ENCODE peak calls at places on chromosomes 12 and 14, in seven cellular contexts. One of them, this sample, is unnamed. For H3K79me2, the result is how much of the 10 kb centered on the place peaks cover.

GRCh38 chr14:85447883-85448282 is 82.1 kb upstream of the FLRT2 start:
- DNase-seq in PC-3: no peak
- DNase-seq in H9: no peak
- DNase-seq in neural progenitor cell: no peak
- DNase-seq in HepG2: no peak
- DNase-seq in fibroblast of lung: no peak
- DNase-seq in OCI-LY7: no peak
- DNase-seq in this sample: no peak

GRCh38 chr12:7101047-7101693 is 7.8 kb downstream of the C1RL start:
- DNase-seq in PC-3: no peak
- DNase-seq in H9: no peak
- DNase-seq in neural progenitor cell: no peak
- DNase-seq in HepG2: no peak
- DNase-seq in fibroblast of lung: no peak
- DNase-seq in OCI-LY7: no peak
- DNase-seq in this sample: no peak

GRCh38 chr12:6539276-6540134 is 5.2 kb downstream of the GAPDH start:
- DNase-seq in PC-3: peak
- DNase-seq in H9: peak
- DNase-seq in neural progenitor cell: peak
- DNase-seq in HepG2: no peak
- DNase-seq in fibroblast of lung: no peak
- DNase-seq in OCI-LY7: peak
- DNase-seq in this sample: no peak

GRCh38 chr12:89470741-89471504 is 53.7 kb downstream of the GALNT4 start:
- DNase-seq in PC-3: peak
- DNase-seq in H9: no peak
- DNase-seq in neural progenitor cell: peak
- DNase-seq in HepG2: peak
- DNase-seq in fibroblast of lung: peak
- DNase-seq in OCI-LY7: peak
- DNase-seq in this sample: peak

GRCh38 chr14:36508418-36509051 is 11.5 kb downstream of the NKX2-1 start:
- DNase-seq in PC-3: no peak
- DNase-seq in H9: peak
- DNase-seq in neural progenitor cell: peak
- DNase-seq in HepG2: no peak
- DNase-seq in fibroblast of lung: no peak
- DNase-seq in OCI-LY7: no peak
- DNase-seq in this sample: no peak

GRCh38 chr12:13209279-13210021 is 12.9 kb downstream of the EMP1 start:
- DNase-seq in PC-3: no peak
- DNase-seq in H9: no peak
- DNase-seq in neural progenitor cell: no peak
- DNase-seq in HepG2: no peak
- DNase-seq in fibroblast of lung: no peak
- DNase-seq in OCI-LY7: no peak
- DNase-seq in this sample: no peak

GRCh38 chr14:70780396-70781075 is 28.8 kb downstream of the MAP3K9 start:
- DNase-seq in PC-3: no peak
- DNase-seq in H9: no peak
- DNase-seq in neural progenitor cell: no peak
- DNase-seq in HepG2: no peak
- DNase-seq in fibroblast of lung: no peak
- DNase-seq in OCI-LY7: peak
- DNase-seq in this sample: no peak

GRCh38 chr14:68015356-68016242 is 196.0 kb downstream of the RAD51B start:
- DNase-seq in PC-3: peak
- DNase-seq in H9: no peak
- DNase-seq in neural progenitor cell: no peak
- DNase-seq in HepG2: no peak
- DNase-seq in fibroblast of lung: no peak
- DNase-seq in OCI-LY7: no peak
- DNase-seq in this sample: no peak

GRCh38 chr14:99595524-99595923 is 8.5 kb downstream of the CCDC85C start:
- DNase-seq in PC-3: no peak
- DNase-seq in H9: no peak
- DNase-seq in neural progenitor cell: no peak
- DNase-seq in HepG2: no peak
- DNase-seq in fibroblast of lung: no peak
- DNase-seq in OCI-LY7: no peak
- DNase-seq in this sample: no peak

GRCh38 chr14:24789277-24789832 is 155.4 kb upstream of the GZMB start:
- DNase-seq in PC-3: no peak
- DNase-seq in H9: no peak
- DNase-seq in neural progenitor cell: no peak
- DNase-seq in HepG2: no peak
- DNase-seq in fibroblast of lung: no peak
- DNase-seq in OCI-LY7: no peak
- DNase-seq in this sample: peak

GRCh38 chr12:62879691-62880090 is 55.3 kb downstream of the PPM1H start:
- DNase-seq in PC-3: peak
- DNase-seq in H9: no peak
- DNase-seq in neural progenitor cell: no peak
- DNase-seq in HepG2: no peak
- DNase-seq in fibroblast of lung: no peak
- DNase-seq in OCI-LY7: no peak
- DNase-seq in this sample: no peak

GRCh38 chr12:76883826-76884225 is 5.0 kb upstream of the CSRP2 start:
- DNase-seq in PC-3: no peak
- DNase-seq in H9: no peak
- DNase-seq in neural progenitor cell: no peak
- DNase-seq in HepG2: no peak
- DNase-seq in fibroblast of lung: peak
- DNase-seq in OCI-LY7: no peak
- DNase-seq in this sample: no peak

GRCh38 chr12:43306066-43306465 is 245.9 kb downstream of the ADAMTS20 start:
- DNase-seq in PC-3: peak
- DNase-seq in H9: no peak
- DNase-seq in neural progenitor cell: no peak
- DNase-seq in HepG2: no peak
- DNase-seq in fibroblast of lung: peak
- DNase-seq in OCI-LY7: no peak
- DNase-seq in this sample: peak

GRCh38 chr14:23085458-23085857 is 9.5 kb downstream of the ACIN1 start:
- DNase-seq in PC-3: no peak
- DNase-seq in H9: no peak
- DNase-seq in neural progenitor cell: no peak
- DNase-seq in HepG2: no peak
- DNase-seq in fibroblast of lung: no peak
- DNase-seq in OCI-LY7: no peak
- DNase-seq in this sample: no peak

GRCh38 chr12:108302471-108303311 is 36.4 kb downstream of the CMKLR1 start:
- DNase-seq in PC-3: peak
- DNase-seq in H9: peak
- DNase-seq in neural progenitor cell: peak
- DNase-seq in HepG2: peak
- DNase-seq in fibroblast of lung: peak
- DNase-seq in OCI-LY7: no peak
- DNase-seq in this sample: peak

GRCh38 chr12:105279460-105280056 is 43.6 kb upstream of the APPL2 start:
- DNase-seq in PC-3: no peak
- DNase-seq in H9: peak
- DNase-seq in neural progenitor cell: peak
- DNase-seq in HepG2: peak
- DNase-seq in fibroblast of lung: peak
- DNase-seq in OCI-LY7: peak
- DNase-seq in this sample: peak

GRCh38 chr14:104375551-104376201 is 203.9 kb upstream of the C14orf180 start:
- DNase-seq in PC-3: no peak
- DNase-seq in H9: no peak
- DNase-seq in neural progenitor cell: no peak
- DNase-seq in HepG2: no peak
- DNase-seq in fibroblast of lung: no peak
- DNase-seq in OCI-LY7: no peak
- DNase-seq in this sample: no peak

DNA sequence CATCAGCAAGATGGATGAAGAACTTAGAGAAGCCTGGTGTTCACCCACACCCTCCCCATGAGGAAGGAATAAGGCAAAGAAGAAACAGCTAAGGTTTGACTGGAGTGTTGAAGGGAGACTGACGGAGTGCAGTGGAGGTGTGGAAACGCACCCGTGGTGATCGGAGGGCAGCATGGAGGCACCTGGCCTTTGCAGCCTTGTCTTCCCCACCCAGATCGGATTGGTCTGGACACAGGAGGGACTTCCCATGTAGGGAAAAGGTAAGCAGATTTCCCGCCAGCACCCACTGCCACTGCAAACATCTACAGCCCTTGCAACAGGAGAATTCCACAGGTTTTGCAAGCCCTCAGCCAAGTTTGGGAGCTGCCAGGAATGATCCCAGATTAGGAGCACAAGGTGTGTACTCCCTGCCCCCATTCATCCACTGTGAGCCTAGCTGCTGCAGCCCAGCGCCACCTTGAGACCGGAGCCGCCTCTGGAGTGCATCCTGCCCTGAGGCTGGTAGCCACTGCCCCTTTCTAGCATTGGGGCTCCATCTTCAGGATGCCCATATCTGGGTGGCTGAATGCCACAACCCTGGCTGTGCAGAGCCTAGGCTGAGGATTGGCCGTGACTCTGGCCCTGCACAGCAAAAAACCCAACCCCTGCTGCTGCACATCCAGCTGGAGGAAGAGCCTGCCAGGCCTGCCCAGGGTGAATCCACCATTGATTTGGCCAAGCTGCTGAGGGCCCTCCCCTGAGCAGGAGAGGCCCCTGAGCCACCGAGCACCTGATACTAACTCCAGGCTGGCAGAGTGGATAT is 411.1 kb downstream of the TMEM121 start:
- DNase-seq in PC-3: no peak
- DNase-seq in H9: no peak
- DNase-seq in neural progenitor cell: no peak
- DNase-seq in HepG2: no peak
- DNase-seq in fibroblast of lung: no peak
- DNase-seq in OCI-LY7: no peak
- DNase-seq in this sample: no peak
- TF ChIP-seq CTCF in PC-3: no peak
- TF ChIP-seq CTCF in H9: no peak
- TF ChIP-seq CTCF in neural progenitor cell: no peak
- TF ChIP-seq CTCF in HepG2: peak
- TF ChIP-seq CTCF in fibroblast of lung: no peak
- TF ChIP-seq CTCF in OCI-LY7: no peak
- TF ChIP-seq CTCF in this sample: no peak

GRCh38 chr14:61719344-61720301 is 24.3 kb downstream of the HIF1A start:
- DNase-seq in PC-3: no peak
- DNase-seq in H9: no peak
- DNase-seq in neural progenitor cell: no peak
- DNase-seq in HepG2: no peak
- DNase-seq in fibroblast of lung: no peak
- DNase-seq in OCI-LY7: peak
- DNase-seq in this sample: no peak
- H3K79me2 ChIP-seq in PC-3: half or more
- H3K79me2 ChIP-seq in H9: under half
- H3K79me2 ChIP-seq in neural progenitor cell: half or more
- H3K79me2 ChIP-seq in HepG2: half or more
- H3K79me2 ChIP-seq in fibroblast of lung: half or more
- H3K79me2 ChIP-seq in OCI-LY7: half or more
- H3K79me2 ChIP-seq in this sample: half or more

GRCh38 chr12:14936224-14936861 is 2.0 kb downstream of the ERP27 start:
- DNase-seq in PC-3: no peak
- DNase-seq in H9: peak
- DNase-seq in neural progenitor cell: peak
- DNase-seq in HepG2: no peak
- DNase-seq in fibroblast of lung: no peak
- DNase-seq in OCI-LY7: no peak
- DNase-seq in this sample: no peak

GRCh38 chr12:14935031-14935430 is 3.3 kb downstream of the ERP27 start:
- DNase-seq in PC-3: peak
- DNase-seq in H9: no peak
- DNase-seq in neural progenitor cell: no peak
- DNase-seq in HepG2: no peak
- DNase-seq in fibroblast of lung: no peak
- DNase-seq in OCI-LY7: no peak
- DNase-seq in this sample: peak

GRCh38 chr12:14938301-14938700 is at the start of gene ERP27:
- DNase-seq in PC-3: no peak
- DNase-seq in H9: no peak
- DNase-seq in neural progenitor cell: no peak
- DNase-seq in HepG2: no peak
- DNase-seq in fibroblast of lung: no peak
- DNase-seq in OCI-LY7: no peak
- DNase-seq in this sample: peak

GRCh38 chr12:14937689-14938088 is 648 bp downstream of the ERP27 start:
- DNase-seq in PC-3: peak
- DNase-seq in H9: peak
- DNase-seq in neural progenitor cell: no peak
- DNase-seq in HepG2: no peak
- DNase-seq in fibroblast of lung: no peak
- DNase-seq in OCI-LY7: no peak
- DNase-seq in this sample: no peak

DNA sequence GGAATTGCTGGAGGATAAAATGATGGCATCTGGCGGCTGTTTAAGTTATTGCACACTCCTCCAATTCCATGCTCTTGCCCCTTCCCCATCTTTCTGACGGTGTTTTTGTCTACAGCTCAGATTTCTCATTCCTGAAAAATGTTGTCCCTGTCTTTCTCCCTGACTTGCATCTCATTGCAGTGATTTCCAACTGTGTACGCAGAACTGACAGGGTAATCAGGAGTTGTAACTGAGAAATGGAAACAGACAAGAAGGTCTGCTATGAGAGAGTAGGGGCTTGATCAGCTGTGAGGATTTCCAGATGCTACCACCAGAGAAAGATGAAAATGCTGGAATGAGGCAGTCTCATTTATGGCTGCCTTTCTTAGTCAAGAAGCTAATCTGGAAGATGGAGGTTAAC is 1.3 kb downstream of the ERP27 start:
- DNase-seq in PC-3: no peak
- DNase-seq in H9: no peak
- DNase-seq in neural progenitor cell: no peak
- DNase-seq in HepG2: no peak
- DNase-seq in fibroblast of lung: no peak
- DNase-seq in OCI-LY7: no peak
- DNase-seq in this sample: no peak
- TF ChIP-seq CTCF in PC-3: no peak
- TF ChIP-seq CTCF in H9: no peak
- TF ChIP-seq CTCF in neural progenitor cell: no peak
- TF ChIP-seq CTCF in HepG2: no peak
- TF ChIP-seq CTCF in fibroblast of lung: no peak
- TF ChIP-seq CTCF in OCI-LY7: no peak
- TF ChIP-seq CTCF in this sample: no peak

GRCh38 chr12:56157201-56158028 is 744 bp upstream of the MYL6 start:
- DNase-seq in PC-3: peak
- DNase-seq in H9: peak
- DNase-seq in neural progenitor cell: peak
- DNase-seq in HepG2: peak
- DNase-seq in fibroblast of lung: peak
- DNase-seq in OCI-LY7: peak
- DNase-seq in this sample: peak

GRCh38 chr12:56154818-56155217 is 2.4 kb downstream of the MYL6B start:
- DNase-seq in PC-3: no peak
- DNase-seq in H9: no peak
- DNase-seq in neural progenitor cell: no peak
- DNase-seq in HepG2: no peak
- DNase-seq in fibroblast of lung: no peak
- DNase-seq in OCI-LY7: no peak
- DNase-seq in this sample: no peak

GRCh38 chr12:56153291-56154065 is 1.1 kb downstream of the MYL6B start:
- DNase-seq in PC-3: no peak
- DNase-seq in H9: no peak
- DNase-seq in neural progenitor cell: no peak
- DNase-seq in HepG2: no peak
- DNase-seq in fibroblast of lung: no peak
- DNase-seq in OCI-LY7: peak
- DNase-seq in this sample: no peak

GRCh38 chr12:56154246-56154771 is 1.9 kb downstream of the MYL6B start:
- DNase-seq in PC-3: no peak
- DNase-seq in H9: no peak
- DNase-seq in neural progenitor cell: no peak
- DNase-seq in HepG2: no peak
- DNase-seq in fibroblast of lung: no peak
- DNase-seq in OCI-LY7: peak
- DNase-seq in this sample: no peak

GRCh38 chr12:56155256-56155845 is 2.8 kb upstream of the MYL6 start:
- DNase-seq in PC-3: no peak
- DNase-seq in H9: no peak
- DNase-seq in neural progenitor cell: no peak
- DNase-seq in HepG2: no peak
- DNase-seq in fibroblast of lung: no peak
- DNase-seq in OCI-LY7: no peak
- DNase-seq in this sample: no peak
- H3K79me2 ChIP-seq in PC-3: under half
- H3K79me2 ChIP-seq in H9: under half
- H3K79me2 ChIP-seq in neural progenitor cell: under half
- H3K79me2 ChIP-seq in HepG2: under half
- H3K79me2 ChIP-seq in fibroblast of lung: under half
- H3K79me2 ChIP-seq in OCI-LY7: under half
- H3K79me2 ChIP-seq in this sample: under half

This sample was measured in hepatocyte.